ENCODE peak calls at places on chromosomes 5 and 9, in five cellular contexts. One of them, this sample, is unnamed.

GRCh38 chr5:59061377-59061776 is 478.5 kb downstream of the RAB3C start:
- DNase-seq in heart left ventricle: no peak
- DNase-seq in tibial artery: no peak
- DNase-seq in left ventricle myocardium inferior: no peak
- DNase-seq in lung: no peak
- DNase-seq in this sample: no peak

GRCh38 chr5:95913663-95914062 is 48.0 kb downstream of the ELL2 start:
- DNase-seq in heart left ventricle: no peak
- DNase-seq in tibial artery: no peak
- DNase-seq in left ventricle myocardium inferior: no peak
- DNase-seq in lung: no peak
- DNase-seq in this sample: no peak

GRCh38 chr5:23316060-23316591 is 191.3 kb upstream of the PRDM9 start:
- DNase-seq in heart left ventricle: no peak
- DNase-seq in tibial artery: no peak
- DNase-seq in left ventricle myocardium inferior: no peak
- DNase-seq in lung: no peak
- DNase-seq in this sample: no peak

GRCh38 chr9:127118597-127119318 is 3.7 kb downstream of the ANGPTL2 start:
- DNase-seq in heart left ventricle: no peak
- DNase-seq in tibial artery: no peak
- DNase-seq in left ventricle myocardium inferior: no peak
- DNase-seq in lung: no peak
- DNase-seq in this sample: no peak

GRCh38 chr5:95487880-95488279 is 66.9 kb downstream of the SKIC3 start:
- DNase-seq in heart left ventricle: no peak
- DNase-seq in tibial artery: no peak
- DNase-seq in left ventricle myocardium inferior: no peak
- DNase-seq in lung: no peak
- DNase-seq in this sample: no peak

GRCh38 chr9:29211681-29212589 is 1638.7 kb upstream of the C9orf72 start:
- DNase-seq in heart left ventricle: no peak
- DNase-seq in tibial artery: no peak
- DNase-seq in left ventricle myocardium inferior: no peak
- DNase-seq in lung: peak
- DNase-seq in this sample: peak

GRCh38 chr5:113719549-113719948 is 206.1 kb downstream of the YTHDC2 start:
- DNase-seq in heart left ventricle: no peak
- DNase-seq in tibial artery: no peak
- DNase-seq in left ventricle myocardium inferior: no peak
- DNase-seq in lung: no peak
- DNase-seq in this sample: no peak

GRCh38 chr5:75460532-75460931 is 50.9 kb downstream of the CERT1 start:
- DNase-seq in heart left ventricle: no peak
- DNase-seq in tibial artery: no peak
- DNase-seq in left ventricle myocardium inferior: no peak
- DNase-seq in lung: no peak
- DNase-seq in this sample: no peak

GRCh38 chr5:72291601-72292000 is 28.4 kb downstream of the MRPS27 start:
- DNase-seq in heart left ventricle: no peak
- DNase-seq in tibial artery: no peak
- DNase-seq in left ventricle myocardium inferior: no peak
- DNase-seq in lung: no peak
- DNase-seq in this sample: no peak

GRCh38 chr5:145854651-145855258 is 18.1 kb downstream of the GRXCR2 start:
- DNase-seq in heart left ventricle: no peak
- DNase-seq in tibial artery: no peak
- DNase-seq in left ventricle myocardium inferior: no peak
- DNase-seq in lung: no peak
- DNase-seq in this sample: no peak

GRCh38 chr5:145853952-145854351 is 18.8 kb upstream of the PRELID2 start:
- DNase-seq in heart left ventricle: no peak
- DNase-seq in tibial artery: no peak
- DNase-seq in left ventricle myocardium inferior: no peak
- DNase-seq in lung: no peak
- DNase-seq in this sample: no peak

GRCh38 chr5:145855842-145856267 is 17.0 kb downstream of the GRXCR2 start:
- DNase-seq in heart left ventricle: no peak
- DNase-seq in tibial artery: no peak
- DNase-seq in left ventricle myocardium inferior: no peak
- DNase-seq in lung: no peak
- DNase-seq in this sample: no peak

GRCh38 chr5:145858929-145859328 is 13.9 kb downstream of the GRXCR2 start:
- DNase-seq in heart left ventricle: no peak
- DNase-seq in tibial artery: no peak
- DNase-seq in left ventricle myocardium inferior: no peak
- DNase-seq in lung: no peak
- DNase-seq in this sample: no peak

DNA sequence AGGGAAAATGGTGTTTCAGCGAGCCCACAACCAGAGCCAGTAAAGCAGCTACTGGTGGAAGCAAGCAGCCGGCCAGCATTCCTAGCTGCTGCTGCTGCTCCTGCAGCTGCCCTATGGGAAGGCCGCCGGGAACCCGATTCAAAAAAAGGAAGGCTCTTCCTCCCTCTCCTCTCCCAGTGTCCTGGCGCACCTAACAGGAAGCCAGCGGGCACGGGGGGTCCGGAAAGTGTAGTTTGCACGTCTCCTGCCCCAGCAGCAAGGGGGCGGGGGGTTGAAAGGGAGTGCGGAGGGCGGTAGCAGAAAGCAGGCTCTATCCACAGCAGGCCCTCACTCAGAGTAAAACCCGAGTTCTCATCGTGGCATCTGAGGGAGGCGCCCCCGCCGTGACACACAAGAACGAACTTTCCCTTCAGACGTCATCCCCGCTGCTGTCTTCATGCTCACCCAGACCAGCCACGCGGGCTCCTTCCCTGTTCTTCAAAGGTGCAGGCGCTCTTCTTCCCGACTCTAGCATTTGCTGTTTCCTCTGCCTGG is 16.5 kb downstream of the GRXCR2 start:
- DNase-seq in heart left ventricle: peak
- DNase-seq in tibial artery: peak
- DNase-seq in left ventricle myocardium inferior: peak
- DNase-seq in lung: no peak
- DNase-seq in this sample: peak
- H3K4me3 ChIP-seq in heart left ventricle: peak
- H3K4me3 ChIP-seq in tibial artery: peak
- H3K4me3 ChIP-seq in left ventricle myocardium inferior: peak
- H3K4me3 ChIP-seq in lung: no peak
- H3K4me3 ChIP-seq in this sample: no peak

DNA sequence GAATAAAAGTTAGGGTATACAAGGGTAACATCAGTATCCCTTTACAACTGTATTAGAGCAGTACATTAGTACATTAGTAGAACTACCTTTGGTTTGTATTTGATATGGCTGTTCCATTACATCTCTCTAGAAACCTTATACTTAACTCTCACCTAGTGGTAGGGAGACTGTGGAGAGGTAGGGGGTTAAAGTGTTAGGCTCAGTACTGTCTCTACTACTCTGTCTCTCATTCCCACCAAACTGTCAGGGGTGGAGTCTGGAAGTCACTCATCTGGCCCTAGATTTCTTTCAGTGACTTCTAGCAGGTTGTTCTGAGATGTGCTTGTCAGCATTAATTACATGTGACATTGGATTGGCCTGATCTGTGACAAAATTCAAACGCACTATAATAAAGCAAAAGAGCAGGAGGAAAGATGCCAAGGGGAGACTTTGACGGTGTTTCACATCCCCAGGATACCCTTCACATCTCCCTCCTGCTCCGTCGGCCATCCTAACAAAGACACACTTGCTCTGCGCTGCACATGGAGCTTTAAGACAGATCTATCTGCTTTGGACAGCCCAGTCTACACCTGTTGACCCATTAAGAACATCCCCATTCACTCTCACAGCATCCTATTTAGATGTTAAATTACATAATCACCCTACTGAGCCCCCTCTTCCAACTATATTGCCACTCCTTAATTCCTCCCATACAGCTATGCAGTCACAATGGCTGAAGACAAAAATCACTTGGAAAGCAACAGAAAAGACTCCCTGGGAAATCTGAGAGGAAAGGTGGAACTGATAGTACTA is 1043.0 kb upstream of the DMAC1 start:
- DNase-seq in heart left ventricle: no peak
- DNase-seq in tibial artery: no peak
- DNase-seq in left ventricle myocardium inferior: no peak
- DNase-seq in lung: no peak
- DNase-seq in this sample: no peak
- H3K4me3 ChIP-seq in heart left ventricle: no peak
- H3K4me3 ChIP-seq in tibial artery: no peak
- H3K4me3 ChIP-seq in left ventricle myocardium inferior: no peak
- H3K4me3 ChIP-seq in lung: no peak
- H3K4me3 ChIP-seq in this sample: no peak

DNA sequence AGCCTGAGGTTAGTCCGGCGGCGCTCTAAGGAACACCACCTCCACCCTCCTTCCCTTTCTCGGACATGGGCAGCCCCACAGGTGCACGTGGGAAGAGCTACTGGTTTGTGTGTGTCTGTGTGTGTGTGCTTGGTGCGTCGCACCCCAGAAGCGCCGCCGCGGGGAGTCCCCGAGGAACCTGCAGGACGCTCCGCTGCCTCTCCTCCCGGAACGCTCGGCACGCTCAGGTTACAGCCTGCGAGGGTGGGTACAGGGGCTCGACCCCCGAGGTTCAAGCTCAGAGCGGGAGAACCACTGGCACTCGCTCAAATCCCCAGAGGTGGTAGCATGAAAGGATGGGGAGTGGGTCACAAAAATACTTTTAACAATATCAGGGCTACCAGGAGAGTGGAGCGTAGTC is 2.0 kb downstream of the ASTN2 start:
- DNase-seq in heart left ventricle: no peak
- DNase-seq in tibial artery: no peak
- DNase-seq in left ventricle myocardium inferior: no peak
- DNase-seq in lung: no peak
- DNase-seq in this sample: no peak
- H3K4me3 ChIP-seq in heart left ventricle: peak
- H3K4me3 ChIP-seq in tibial artery: peak
- H3K4me3 ChIP-seq in left ventricle myocardium inferior: peak
- H3K4me3 ChIP-seq in lung: no peak
- H3K4me3 ChIP-seq in this sample: no peak

GRCh38 chr9:5438301-5439162 is 807 bp upstream of the PLGRKT start:
- DNase-seq in heart left ventricle: no peak
- DNase-seq in tibial artery: no peak
- DNase-seq in left ventricle myocardium inferior: no peak
- DNase-seq in lung: no peak
- DNase-seq in this sample: no peak
- H3K4me3 ChIP-seq in heart left ventricle: peak
- H3K4me3 ChIP-seq in tibial artery: peak
- H3K4me3 ChIP-seq in left ventricle myocardium inferior: peak
- H3K4me3 ChIP-seq in lung: no peak
- H3K4me3 ChIP-seq in this sample: peak

GRCh38 chr9:129038109-129038852 is 1.9 kb downstream of the MIGA2 start:
- DNase-seq in heart left ventricle: peak
- DNase-seq in tibial artery: no peak
- DNase-seq in left ventricle myocardium inferior: peak
- DNase-seq in lung: no peak
- DNase-seq in this sample: no peak
- H3K4me3 ChIP-seq in heart left ventricle: peak
- H3K4me3 ChIP-seq in tibial artery: peak
- H3K4me3 ChIP-seq in left ventricle myocardium inferior: peak
- H3K4me3 ChIP-seq in lung: no peak
- H3K4me3 ChIP-seq in this sample: no peak

DNA sequence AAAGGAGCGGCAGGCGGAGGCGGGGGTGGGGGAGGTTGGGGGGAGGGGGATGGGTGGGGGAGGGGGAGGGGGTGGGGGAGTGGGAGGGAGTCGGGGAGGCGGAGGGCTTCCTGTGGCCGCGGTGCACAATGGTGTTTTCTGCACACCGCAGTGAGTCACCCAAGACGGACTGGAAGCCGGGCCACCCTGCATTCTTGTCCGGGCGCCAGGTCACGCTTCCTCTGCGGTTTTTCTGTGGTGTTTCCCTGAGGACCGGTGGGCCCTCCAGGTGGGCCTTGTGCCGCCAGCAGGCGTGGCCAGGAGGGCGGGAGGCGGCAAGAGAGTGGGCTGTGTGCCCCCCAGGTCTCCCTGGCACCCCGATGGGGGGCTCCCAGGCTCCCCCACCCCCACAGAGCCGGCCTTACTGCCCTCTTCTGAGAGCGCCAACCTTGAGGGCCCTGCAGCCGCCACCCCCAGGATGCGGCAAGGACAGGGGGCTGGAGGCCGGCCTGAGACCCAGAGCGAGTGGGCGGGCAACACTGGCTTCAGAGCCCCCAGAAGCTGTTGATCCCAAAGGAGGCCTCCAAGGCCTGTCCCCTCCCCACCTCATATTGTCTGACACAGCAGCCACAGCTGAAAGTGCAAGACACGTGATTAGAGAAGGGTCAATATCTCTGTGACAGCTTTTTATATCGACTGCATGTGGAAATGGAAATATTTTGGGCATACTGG is 11.1 kb downstream of the EXD3 start:
- DNase-seq in heart left ventricle: peak
- DNase-seq in tibial artery: peak
- DNase-seq in left ventricle myocardium inferior: peak
- DNase-seq in lung: peak
- DNase-seq in this sample: no peak
- H3K4me3 ChIP-seq in heart left ventricle: peak
- H3K4me3 ChIP-seq in tibial artery: peak
- H3K4me3 ChIP-seq in left ventricle myocardium inferior: peak
- H3K4me3 ChIP-seq in lung: no peak
- H3K4me3 ChIP-seq in this sample: no peak

DNA sequence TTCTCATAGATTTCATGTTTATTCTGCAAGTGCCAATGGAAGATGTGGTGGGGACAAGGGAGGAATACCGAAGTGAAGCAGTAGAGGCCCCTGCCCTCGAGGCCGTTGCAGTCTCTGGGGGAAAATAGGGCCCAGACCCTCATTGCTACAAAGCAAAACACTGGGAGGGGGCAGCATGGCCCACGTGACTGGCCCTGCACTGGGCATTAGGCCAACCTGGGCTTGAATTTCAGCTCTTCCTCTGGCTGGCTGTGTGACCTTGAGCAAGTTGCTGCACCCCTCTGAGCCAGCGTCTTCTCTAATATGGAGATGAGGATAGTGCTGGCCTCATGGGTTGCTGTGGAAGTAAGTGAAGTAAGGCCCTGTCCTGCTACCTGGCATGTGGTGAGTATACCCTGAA is 709 bp upstream of the SYNPO start:
- DNase-seq in heart left ventricle: no peak
- DNase-seq in tibial artery: no peak
- DNase-seq in left ventricle myocardium inferior: no peak
- DNase-seq in lung: no peak
- DNase-seq in this sample: no peak
- H3K4me3 ChIP-seq in heart left ventricle: peak
- H3K4me3 ChIP-seq in tibial artery: no peak
- H3K4me3 ChIP-seq in left ventricle myocardium inferior: peak
- H3K4me3 ChIP-seq in lung: no peak
- H3K4me3 ChIP-seq in this sample: no peak